ENCODE peak calls at places on chromosomes 5 and 9, in six cellular contexts. V is posterior cingulate gyrus; I is ELF-1; J is tibial nerve; O is CD4-positive, alpha-beta T cell; R is Kasumi-1. N is an unnamed sample.

GRCh38 chr5:81750308-81751008 is 439 bp downstream of the SSBP2 start:
- DNase-seq in V (no peak), I (no peak), J (no peak), O (no peak), R (no peak), N (peak; percentile 63)

GRCh38 chr5:16935271-16936149 is 578 bp downstream of the MYO10 start:
- DNase-seq in V (no peak), I (peak; percentile 56), J (peak; percentile 28), O (no peak), R (peak; percentile 58), N (no peak)

GRCh38 chr9:96856363-96857286 is 2.3 kb upstream of the ZNF782 start:
- DNase-seq in V (peak; percentile 71), I (peak; percentile 68), J (no peak), O (peak; percentile 63), R (peak; percentile 82), N (peak; percentile 77)

GRCh38 chr5:63686938-63687337 is 275.3 kb downstream of the HTR1A start:
- DNase-seq in V (no peak), I (no peak), J (no peak), O (no peak), R (no peak), N (no peak)

GRCh38 chr9:79572891-79573696 is 1.3 kb downstream of the TLE4 start:
- DNase-seq in V (peak; percentile 47), I (peak; percentile 23), J (no peak), O (peak; percentile 55), R (peak; percentile 11), N (peak; percentile 82)

GRCh38 chr9:136204838-136205706 is at the start of gene LHX3:
- DNase-seq in V (no peak), I (no peak), J (no peak), O (no peak), R (no peak), N (no peak)

GRCh38 chr9:126819482-126819881 is 14.6 kb downstream of the ZBTB43 start:
- DNase-seq in V (no peak), I (no peak), J (no peak), O (no peak), R (no peak), N (no peak)

GRCh38 chr5:164475339-164475977 is 970.0 kb downstream of the MAT2B start:
- DNase-seq in V (no peak), I (no peak), J (no peak), O (no peak), R (peak; percentile 46), N (no peak)

GRCh38 chr5:80955082-80955481 is 5.1 kb upstream of the RASGRF2 start:
- DNase-seq in V (no peak), I (no peak), J (no peak), O (no peak), R (no peak), N (no peak)

GRCh38 chr5:139103762-139104161 is 94.4 kb downstream of the SIL1 start:
- DNase-seq in V (no peak), I (no peak), J (no peak), O (no peak), R (no peak), N (no peak)

GRCh38 chr9:136372561-136373299 is 739 bp downstream of the CARD9 start:
- DNase-seq in V (no peak), I (peak; percentile 76), J (peak; percentile 53), O (no peak), R (peak; percentile 74), N (no peak)

N was measured in natural killer cell treated with Interleukin-12 subunit alpha and Interleukin-12 subunit beta and Interleukin-15 and Interleukin-18, amount 100 ng/mL, for 72 hours.